ENCODE peak calls at places on chromosomes 6 and 20, in five cellular contexts. H is CD8-positive, alpha-beta T cell; U is nephron progenitor cell; M is colonic mucosa; J is suprapubic skin. Q is an unnamed sample.
A peak's percentile ranks its signal among the peaks of the same experiment; 100 is the strongest.

GRCh38 chr6:142444388-142444787 is 142.6 kb downstream of the ADGRG6 start:
- DNase-seq in H (no peak), U (no peak), M (no peak), J (no peak), Q (no peak)

GRCh38 chr6:131764350-131764749 is 43.5 kb upstream of the ENPP1 start:
- DNase-seq in H (no peak), U (no peak), M (no peak), J (no peak), Q (no peak)

GRCh38 chr6:146352163-146352562 is 191.5 kb upstream of the RAB32 start:
- DNase-seq in H (no peak), U (no peak), M (no peak), J (no peak), Q (no peak)

GRCh38 chr6:31837612-31838553 is 10.3 kb downstream of the HSPA1B start:
- DNase-seq in H (no peak), U (no peak), M (no peak), J (no peak), Q (no peak)

GRCh38 chr6:40286027-40286426 is 301.1 kb downstream of the LRFN2 start:
- DNase-seq in H (no peak), U (no peak), M (no peak), J (no peak), Q (no peak)

GRCh38 chr6:332671-333070 is 40.4 kb downstream of the DUSP22 start:
- DNase-seq in H (no peak), U (no peak), M (no peak), J (no peak), Q (peak; percentile 4)

GRCh38 chr6:169117663-169118062 is 136.0 kb downstream of the THBS2 start:
- DNase-seq in H (no peak), U (no peak), M (no peak), J (no peak), Q (no peak)

GRCh38 chr6:159979136-159979874 is 10.4 kb downstream of the IGF2R start:
- DNase-seq in H (peak; percentile 64), U (no peak), M (peak; percentile 59), J (peak; percentile 59), Q (peak; percentile 61)

GRCh38 chr6:38799529-38800184 is 84.5 kb downstream of the DNAH8 start:
- DNase-seq in H (no peak), U (no peak), M (no peak), J (no peak), Q (no peak)

GRCh38 chr6:5345324-5345723 is 84.0 kb downstream of the FARS2 start:
- DNase-seq in H (no peak), U (no peak), M (no peak), J (no peak), Q (no peak)

GRCh38 chr6:6392214-6393068 is 72.0 kb upstream of the F13A1 start:
- DNase-seq in H (no peak), U (no peak), M (no peak), J (no peak), Q (peak; percentile 31)

GRCh38 chr6:128156315-128157111 is 255.7 kb upstream of the THEMIS start:
- DNase-seq in H (no peak), U (no peak), M (no peak), J (no peak), Q (no peak)

GRCh38 chr6:136786708-136787107 is 5.6 kb downstream of the MAP3K5 start:
- DNase-seq in H (no peak), U (no peak), M (no peak), J (no peak), Q (no peak)

GRCh38 chr6:119350202-119351004 is 842 bp upstream of the MAN1A1 start:
- DNase-seq in H (no peak), U (no peak), M (peak; percentile 50), J (no peak), Q (no peak)

GRCh38 chr20:53194891-53195290 is 222.7 kb downstream of the TSHZ2 start:
- DNase-seq in H (no peak), U (no peak), M (no peak), J (no peak), Q (no peak)

GRCh38 chr6:44119704-44120262 is 7.5 kb downstream of the MRPL14 start:
- DNase-seq in H (no peak), U (no peak), M (no peak), J (no peak), Q (no peak)

GRCh38 chr6:155014715-155015300 is 19.7 kb downstream of the TIAM2 start:
- DNase-seq in H (no peak), U (no peak), M (no peak), J (no peak), Q (no peak)

GRCh38 chr6:100001915-100002388 is 7.9 kb upstream of the MCHR2 start:
- DNase-seq in H (peak; percentile 51), U (peak; percentile 59), M (peak; percentile 21), J (no peak), Q (no peak)

GRCh38 chr6:144064831-144065668 is 30.3 kb downstream of the SF3B5 start:
- DNase-seq in H (no peak), U (no peak), M (peak; percentile 76), J (no peak), Q (no peak)

GRCh38 chr20:20782221-20782620 is 69.8 kb upstream of the RALGAPA2 start:
- DNase-seq in H (no peak), U (no peak), M (no peak), J (no peak), Q (no peak)

GRCh38 chr20:35643045-35643444 is 21.7 kb downstream of the CPNE1 start:
- DNase-seq in H (no peak), U (no peak), M (no peak), J (no peak), Q (no peak)

GRCh38 chr6:125586605-125587004 is 162.8 kb upstream of the HEY2 start:
- DNase-seq in H (no peak), U (no peak), M (no peak), J (no peak), Q (no peak)

GRCh38 chr6:20572940-20573339 is 38.7 kb downstream of the CDKAL1 start:
- DNase-seq in H (no peak), U (no peak), M (no peak), J (no peak), Q (no peak)

GRCh38 chr20:49893242-49894072 is 21.9 kb downstream of the SPATA2 start:
- DNase-seq in H (no peak), U (no peak), M (no peak), J (no peak), Q (no peak)

GRCh38 chr20:4135385-4136077 is 120.2 kb upstream of the RNF24 start:
- DNase-seq in H (no peak), U (no peak), M (peak; percentile 54), J (no peak), Q (no peak)

GRCh38 chr6:157822221-157823000 is 635 bp upstream of the SNX9 start:
- DNase-seq in H (peak; percentile 65), U (no peak), M (peak; percentile 28), J (peak; percentile 68), Q (no peak)

GRCh38 chr6:48086187-48086586 is 24.8 kb downstream of the PTCHD4 start:
- DNase-seq in H (no peak), U (no peak), M (no peak), J (no peak), Q (no peak)

GRCh38 chr20:58017237-58017969 is 211.1 kb downstream of the ANKRD60 start:
- DNase-seq in H (no peak), U (no peak), M (peak; percentile 68), J (peak; percentile 79), Q (no peak)

GRCh38 chr6:154580397-154581135 is 70.1 kb upstream of the CNKSR3 start:
- DNase-seq in H (no peak), U (no peak), M (no peak), J (no peak), Q (no peak)

DNA sequence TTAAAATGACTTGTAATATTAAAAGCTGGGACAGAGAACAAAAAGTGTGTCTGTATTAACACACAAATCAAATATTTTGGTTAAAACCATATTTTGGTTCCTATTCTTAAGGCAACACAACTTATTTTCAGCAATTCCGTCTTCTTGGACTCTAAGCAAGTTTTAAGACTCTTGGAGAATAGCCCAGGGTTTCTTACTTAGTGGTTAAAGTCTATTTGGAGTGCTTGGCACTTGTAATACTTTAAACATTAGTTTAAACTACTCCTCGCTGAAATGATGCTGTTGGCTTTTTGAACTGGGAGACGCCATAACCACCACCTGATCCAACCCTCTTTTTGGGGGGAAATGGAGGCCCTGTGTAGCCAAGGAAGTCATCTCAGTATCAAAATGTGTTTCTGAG is 109.8 kb upstream of the GMDS start:
- DNase-seq in H (no peak), U (no peak), M (no peak), J (no peak), Q (no peak)
- TF ChIP-seq CTCF in H (no peak), U (no peak), M (no peak), J (no peak), Q (no peak)

GRCh38 chr20:9503530-9504251 is 10.7 kb upstream of the LAMP5 start:
- DNase-seq in H (no peak), U (no peak), M (no peak), J (no peak), Q (no peak)
- TF ChIP-seq CTCF in H (no peak), U (no peak), M (no peak), J (no peak), Q (no peak)

DNA sequence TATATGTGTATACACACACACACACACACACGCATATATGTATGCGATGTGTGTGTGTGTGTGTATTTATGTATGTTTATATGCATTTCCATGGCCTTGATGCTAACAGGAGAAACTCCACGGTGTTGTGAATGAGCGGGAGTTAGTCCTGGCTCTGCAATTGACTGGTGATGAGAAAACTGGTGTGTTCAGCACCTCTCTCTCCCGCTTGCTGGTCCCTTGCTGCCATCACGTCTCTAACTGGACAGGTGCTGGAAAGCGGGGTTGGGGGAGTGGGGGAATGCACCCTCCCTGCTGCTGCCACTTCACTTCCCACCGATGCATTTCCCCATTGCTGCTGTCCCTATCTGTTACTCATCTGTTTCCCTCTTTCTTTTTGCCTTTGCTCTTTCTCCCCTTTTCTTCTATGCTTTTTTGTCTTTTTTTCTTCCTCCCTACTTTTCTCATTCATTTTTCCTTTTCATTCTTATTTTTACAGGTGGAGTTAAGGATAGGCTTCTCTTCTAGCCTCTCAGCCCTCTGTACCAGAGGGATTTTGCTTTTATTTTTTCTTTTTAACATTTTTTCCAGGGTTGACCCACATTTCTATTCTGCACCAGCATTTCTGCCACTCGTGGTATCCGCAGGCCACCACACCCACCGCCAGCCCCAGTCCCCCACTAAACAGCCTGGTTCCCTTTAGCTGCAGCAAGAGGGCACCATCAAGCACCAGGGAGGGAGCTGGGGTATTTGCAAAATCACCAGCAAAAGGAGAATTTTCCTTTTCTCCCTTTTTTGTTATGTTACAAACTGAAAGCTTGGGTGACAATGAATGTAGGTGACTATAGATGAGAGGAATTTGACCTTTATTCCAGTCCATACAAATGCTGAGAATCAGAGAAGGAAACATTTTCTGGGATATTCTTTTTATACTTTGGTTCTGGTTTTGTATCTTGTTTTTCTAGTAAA is 115.6 kb downstream of the TCP11 start:
- DNase-seq in H (no peak), U (no peak), M (no peak), J (no peak), Q (no peak)
- TF ChIP-seq CTCF in H (no peak), U (no peak), M (no peak), J (no peak), Q (no peak)

DNA sequence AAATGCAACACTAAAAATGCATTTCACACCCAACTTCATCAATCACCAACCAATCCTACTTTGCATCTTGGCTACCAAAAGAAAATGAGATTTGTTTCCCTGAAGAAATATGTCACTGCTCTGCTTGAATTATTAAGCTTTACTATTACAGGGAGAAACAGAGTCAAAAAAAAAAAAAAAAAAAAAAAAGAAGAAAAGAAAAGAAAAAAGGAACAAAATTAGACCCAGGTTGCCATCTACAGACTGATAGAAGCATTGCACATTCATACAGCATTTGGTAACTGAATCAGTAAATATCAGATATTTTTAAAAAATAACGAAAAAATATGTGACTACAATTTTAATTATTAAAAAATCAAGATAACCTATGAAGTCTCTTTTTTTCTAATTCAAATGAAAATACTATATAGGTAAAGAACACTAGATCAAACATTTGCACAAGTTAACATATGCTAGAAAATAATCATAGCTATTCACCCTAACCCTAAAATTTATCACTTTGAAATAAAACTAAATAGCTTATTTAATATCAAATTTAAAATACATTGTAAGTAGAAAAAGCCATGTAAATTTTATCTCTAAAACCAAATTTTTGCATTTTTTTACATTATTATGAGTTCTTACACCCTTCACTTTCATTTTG is 83.3 kb downstream of the DCDC2 start:
- DNase-seq in H (no peak), U (no peak), M (no peak), J (no peak), Q (no peak)
- TF ChIP-seq CTCF in H (peak; percentile 43), U (peak; percentile 73), M (peak; percentile 41), J (no peak), Q (no peak)

Q was measured in activated B cell treated with CpG ODN at 0.5 μM for 24 hours.